ENCODE peak calls at places on chromosomes 7 and 10, in nine cellular contexts. J is AG10803; D is AG08395; B is A172; W is Panc1; I is ureter; Y is progenitor cell of endocrine pancreas; O is CD4-positive, alpha-beta memory T cell; Q is AG04450. K is an unnamed sample.
A peak's percentile ranks its signal among the peaks of the same experiment; 100 is the strongest.

GRCh38 chr10:100374137-100374655 is 27.2 kb downstream of the SCD start:
- DNase-seq in J (no peak), D (no peak), B (no peak), W (no peak), I (no peak), Y (no peak), O (no peak), Q (no peak), K (no peak)

GRCh38 chr10:75367098-75367497 is 34.5 kb downstream of the ZNF503 start:
- DNase-seq in J (peak; percentile 21), D (no peak), B (peak; percentile 46), W (no peak), I (no peak), Y (no peak), O (no peak), Q (no peak), K (no peak)

GRCh38 chr10:107163086-107163880 is 1.2 kb downstream of the SORCS1 start:
- DNase-seq in J (peak; percentile 1), D (no peak), B (no peak), W (no peak), I (no peak), Y (no peak), O (no peak), Q (no peak), K (no peak)

GRCh38 chr7:94011714-94012353 is 7.7 kb upstream of the BET1 start:
- DNase-seq in J (no peak), D (no peak), B (no peak), W (no peak), I (no peak), Y (no peak), O (no peak), Q (no peak), K (no peak)

GRCh38 chr10:121556918-121557573 is 41.2 kb downstream of the FGFR2 start:
- DNase-seq in J (no peak), D (no peak), B (no peak), W (no peak), I (no peak), Y (no peak), O (no peak), Q (no peak), K (no peak)

GRCh38 chr10:2944788-2945187 is 122.6 kb upstream of the PFKP start:
- DNase-seq in J (no peak), D (no peak), B (no peak), W (no peak), I (no peak), Y (no peak), O (no peak), Q (no peak), K (no peak)

GRCh38 chr10:101905241-101905640 is 61.6 kb upstream of the KCNIP2 start:
- DNase-seq in J (no peak), D (no peak), B (no peak), W (no peak), I (no peak), Y (no peak), O (no peak), Q (no peak), K (no peak)

GRCh38 chr10:74238031-74238431 is 87.0 kb downstream of the ADK start:
- DNase-seq in J (no peak), D (no peak), B (peak; percentile 75), W (no peak), I (no peak), Y (no peak), O (no peak), Q (no peak), K (no peak)

GRCh38 chr10:28875535-28876208 is 198.4 kb downstream of the BAMBI start:
- DNase-seq in J (no peak), D (no peak), B (peak; percentile 77), W (no peak), I (no peak), Y (no peak), O (no peak), Q (no peak), K (peak; percentile 51)

GRCh38 chr7:104160375-104160774 is 47.4 kb downstream of the ORC5 start:
- DNase-seq in J (peak; percentile 33), D (peak; percentile 26), B (peak; percentile 15), W (no peak), I (no peak), Y (no peak), O (peak; percentile 11), Q (no peak), K (no peak)

GRCh38 chr10:132326925-132327324 is 5.1 kb upstream of the LRRC27 start:
- DNase-seq in J (no peak), D (no peak), B (peak; percentile 35), W (no peak), I (no peak), Y (no peak), O (no peak), Q (no peak), K (no peak)

GRCh38 chr7:22814261-22815208 is 8.1 kb downstream of the TOMM7 start:
- DNase-seq in J (peak; percentile 42), D (peak; percentile 46), B (peak; percentile 60), W (no peak), I (no peak), Y (no peak), O (no peak), Q (no peak), K (no peak)

GRCh38 chr7:129530881-129531391 is 28.6 kb downstream of the SMKR1 start:
- DNase-seq in J (peak; percentile 82), D (peak; percentile 49), B (peak; percentile 68), W (peak; percentile 93), I (no peak), Y (no peak), O (no peak), Q (peak; percentile 16), K (no peak)

GRCh38 chr7:1586126-1586826 is 16.4 kb upstream of the PSMG3 start:
- DNase-seq in J (no peak), D (no peak), B (no peak), W (no peak), I (no peak), Y (no peak), O (no peak), Q (no peak), K (no peak)

GRCh38 chr7:19558527-19558926 is 150.3 kb downstream of the POLR1F start:
- DNase-seq in J (peak; percentile 29), D (peak; percentile 10), B (peak; percentile 85), W (no peak), I (no peak), Y (no peak), O (no peak), Q (no peak), K (no peak)

GRCh38 chr7:86328801-86329433 is 314.8 kb upstream of the GRM3 start:
- DNase-seq in J (no peak), D (no peak), B (no peak), W (no peak), I (no peak), Y (no peak), O (no peak), Q (no peak), K (no peak)

GRCh38 chr10:8577681-8578080 is 523.2 kb downstream of the GATA3 start:
- DNase-seq in J (no peak), D (no peak), B (no peak), W (no peak), I (no peak), Y (no peak), O (no peak), Q (no peak), K (no peak)

K was measured in ecto neural progenitor cell.